ENCODE peak calls at places on chromosome 2, in ten cellular contexts. J, G, R, Y, P, V, U, I, C and X are unnamed samples.

GRCh38 chr2:70474266-70474848 is 79.3 kb downstream of the TGFA start:
- DNase-seq in J (no peak), G (no peak), R (no peak), Y (no peak), P (peak; percentile 21), V (no peak), U (no peak), I (no peak), C (no peak), X (no peak)

GRCh38 chr2:41145066-41145465 is 693.2 kb upstream of the SLC8A1 start:
- DNase-seq in J (no peak), G (no peak), R (no peak), Y (no peak), P (no peak), V (no peak), U (no peak), I (no peak), C (no peak), X (no peak)

GRCh38 chr2:225735844-225736243 is 336.3 kb downstream of the NYAP2 start:
- DNase-seq in J (no peak), G (no peak), R (no peak), Y (peak; percentile 95), P (no peak), V (no peak), U (no peak), I (no peak), C (peak; percentile 35), X (no peak)

GRCh38 chr2:158970522-158970855 is 2.0 kb downstream of the TANC1 start:
- DNase-seq in J (no peak), G (no peak), R (no peak), Y (peak; percentile 54), P (no peak), V (no peak), U (no peak), I (no peak), C (no peak), X (no peak)

GRCh38 chr2:10977636-10978035 is 65.9 kb downstream of the KCNF1 start:
- DNase-seq in J (no peak), G (no peak), R (no peak), Y (no peak), P (no peak), V (no peak), U (no peak), I (no peak), C (no peak), X (no peak)

GRCh38 chr2:129884221-129884786 is 95.2 kb upstream of the RAB6C start:
- DNase-seq in J (no peak), G (peak; percentile 31), R (no peak), Y (no peak), P (peak; percentile 56), V (no peak), U (no peak), I (no peak), C (no peak), X (peak; percentile 8)

GRCh38 chr2:203811491-203812221 is 55.9 kb upstream of the CTLA4 start:
- DNase-seq in J (peak; percentile 45), G (peak; percentile 81), R (peak; percentile 51), Y (peak; percentile 93), P (peak; percentile 85), V (no peak), U (no peak), I (no peak), C (peak; percentile 59), X (no peak)

GRCh38 chr2:102301867-102302362 is 9.4 kb upstream of the IL1RL1 start:
- DNase-seq in J (no peak), G (no peak), R (no peak), Y (peak; percentile 46), P (no peak), V (peak; percentile 50), U (no peak), I (peak; percentile 5), C (no peak), X (no peak)

GRCh38 chr2:21010813-21011439 is 32.9 kb downstream of the APOB start:
- DNase-seq in J (no peak), G (no peak), R (no peak), Y (no peak), P (no peak), V (no peak), U (no peak), I (no peak), C (no peak), X (no peak)

DNA sequence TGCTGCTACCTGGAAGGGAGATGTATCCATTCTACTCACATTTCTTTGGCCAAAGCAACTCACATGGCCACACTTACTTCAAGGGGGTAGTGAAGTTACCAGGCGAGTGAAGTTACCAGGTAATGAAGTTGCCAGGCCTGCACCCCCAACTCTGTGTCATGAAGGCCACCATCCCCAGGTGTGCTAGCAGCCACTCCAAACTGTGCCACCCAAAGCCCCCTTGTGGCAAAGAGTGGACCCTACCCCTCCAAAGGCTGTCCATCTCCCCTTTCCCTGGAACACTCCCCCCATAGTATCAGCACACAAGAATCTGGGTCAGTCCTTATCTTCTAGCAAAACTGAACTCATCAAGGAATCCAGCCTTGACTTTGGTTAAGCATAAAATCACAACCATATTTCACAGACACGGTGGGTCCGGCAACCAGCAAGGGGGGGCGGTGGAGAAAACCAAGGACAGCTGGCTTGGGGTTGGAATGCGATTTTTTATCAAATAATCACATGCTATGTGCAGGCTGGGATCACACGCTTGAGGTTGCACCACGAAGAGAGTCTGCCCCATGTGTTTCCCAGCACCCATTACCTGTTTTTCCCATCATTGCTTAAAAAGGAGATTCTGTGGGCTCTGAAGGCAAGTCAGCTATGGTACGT is 60.9 kb downstream of the ZFP36L2 start:
- DNase-seq in J (no peak), G (no peak), R (no peak), Y (no peak), P (no peak), V (peak; percentile 16), U (no peak), I (no peak), C (no peak), X (no peak)
- TF ChIP-seq CTCF in J (no peak), G (no peak), R (no peak), Y (peak; percentile 42), P (peak; percentile 24), V (peak; percentile 41), U (no peak), I (peak; percentile 40), C (no peak), X (peak; percentile 43)

DNA sequence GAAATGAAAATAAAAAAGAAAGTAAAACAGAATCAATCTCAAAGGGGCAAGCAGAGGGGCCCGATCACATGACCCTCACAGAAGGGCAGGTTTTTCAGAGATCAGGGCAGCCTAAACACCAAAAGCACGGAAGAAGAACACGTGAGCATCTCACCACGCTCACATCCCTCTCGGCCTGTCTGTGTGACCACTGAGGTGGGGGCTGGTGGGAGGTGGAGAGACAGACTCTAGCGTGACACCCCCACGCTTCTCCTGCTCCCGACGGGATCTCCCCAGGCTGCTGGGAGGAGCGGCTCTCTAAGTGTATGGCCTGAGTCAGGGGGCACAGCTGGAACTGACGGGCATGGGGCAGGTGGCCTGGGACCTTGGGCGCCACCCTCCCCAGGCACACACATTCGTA is 23.5 kb upstream of the MTERF4 start:
- DNase-seq in J (no peak), G (no peak), R (no peak), Y (no peak), P (no peak), V (no peak), U (no peak), I (no peak), C (no peak), X (no peak)
- TF ChIP-seq CTCF in J (no peak), G (no peak), R (no peak), Y (no peak), P (no peak), V (no peak), U (no peak), I (no peak), C (no peak), X (no peak)

GRCh38 chr2:160606336-160606735 is 112.7 kb upstream of the RBMS1 start:
- DNase-seq in J (no peak), G (no peak), R (no peak), Y (no peak), P (no peak), V (no peak), U (no peak), I (no peak), C (no peak), X (no peak)

GRCh38 chr2:160612266-160612864 is 118.8 kb upstream of the RBMS1 start:
- DNase-seq in J (no peak), G (no peak), R (no peak), Y (no peak), P (no peak), V (no peak), U (no peak), I (no peak), C (no peak), X (no peak)

GRCh38 chr2:160613466-160614153 is 120.0 kb upstream of the RBMS1 start:
- DNase-seq in J (no peak), G (no peak), R (no peak), Y (peak; percentile 96), P (no peak), V (no peak), U (no peak), I (no peak), C (peak; percentile 45), X (no peak)

GRCh38 chr2:160608525-160609085 is 115.0 kb upstream of the RBMS1 start:
- DNase-seq in J (no peak), G (no peak), R (no peak), Y (no peak), P (no peak), V (no peak), U (no peak), I (no peak), C (no peak), X (no peak)

GRCh38 chr2:160609346-160609745 is 115.7 kb upstream of the RBMS1 start:
- DNase-seq in J (no peak), G (no peak), R (no peak), Y (no peak), P (no peak), V (no peak), U (no peak), I (no peak), C (no peak), X (no peak)
- TF ChIP-seq CTCF in J (no peak), G (no peak), R (no peak), Y (no peak), P (no peak), V (no peak), U (no peak), I (no peak), C (no peak), X (no peak)

GRCh38 chr2:31353121-31353520 is 61.4 kb downstream of the XDH start:
- DNase-seq in J (no peak), G (no peak), R (no peak), Y (no peak), P (no peak), V (no peak), U (no peak), I (no peak), C (no peak), X (no peak)

GRCh38 chr2:31359229-31359628 is 55.3 kb downstream of the XDH start:
- DNase-seq in J (no peak), G (no peak), R (no peak), Y (no peak), P (no peak), V (no peak), U (no peak), I (no peak), C (no peak), X (no peak)

GRCh38 chr2:31349684-31350083 is 64.9 kb downstream of the XDH start:
- DNase-seq in J (no peak), G (no peak), R (no peak), Y (no peak), P (no peak), V (no peak), U (no peak), I (no peak), C (no peak), X (no peak)

GRCh38 chr2:31349160-31349559 is 65.4 kb downstream of the XDH start:
- DNase-seq in J (no peak), G (no peak), R (no peak), Y (no peak), P (no peak), V (no peak), U (no peak), I (no peak), C (no peak), X (no peak)

GRCh38 chr2:31354837-31355236 is 59.7 kb downstream of the XDH start:
- DNase-seq in J (peak; percentile 39), G (no peak), R (no peak), Y (peak; percentile 46), P (no peak), V (no peak), U (no peak), I (no peak), C (no peak), X (no peak)
- TF ChIP-seq CTCF in J (peak; percentile 54), G (no peak), R (no peak), Y (peak; percentile 64), P (peak; percentile 49), V (peak; percentile 40), U (peak; percentile 27), I (peak; percentile 45), C (peak; percentile 28), X (peak; percentile 48)